ENCODE peak calls at places on chromosomes 2 and 18, in four cellular contexts. R is esophagus squamous epithelium, J is fibroblast of gingiva, H is A549. G is an unnamed sample.

GRCh38 chr2:73830871-73831401 is 2.2 kb downstream of the STAMBP start:
- DNase-seq in H (no peak), R (no peak), J (peak; percentile 69), G (no peak)

GRCh38 chr2:238925281-238925680 is 77.4 kb downstream of the TWIST2 start:
- DNase-seq in J (no peak), H (no peak), R (no peak), G (no peak)

GRCh38 chr2:39919511-39920317 is 140.7 kb upstream of the THUMPD2 start:
- DNase-seq in J (no peak), R (no peak), H (no peak), G (no peak)

GRCh38 chr2:100365434-100365833 is 43.1 kb upstream of the LONRF2 start:
- DNase-seq in H (no peak), R (peak; percentile 7), J (peak; percentile 81), G (peak; percentile 82)

GRCh38 chr2:135227386-135227785 is 175.3 kb downstream of the RAB3GAP1 start:
- DNase-seq in H (no peak), J (peak; percentile 85), R (no peak), G (no peak)

GRCh38 chr2:5981241-5982055 is 289.3 kb downstream of the SOX11 start:
- DNase-seq in R (no peak), J (no peak), H (no peak), G (peak; percentile 32)

GRCh38 chr2:2704380-2705093 is 373.5 kb upstream of the MYT1L start:
- DNase-seq in J (no peak), R (no peak), H (no peak), G (no peak)

GRCh38 chr18:11980148-11980554 is 1.2 kb upstream of the IMPA2 start:
- DNase-seq in R (no peak), J (no peak), H (peak; percentile 20), G (no peak)

GRCh38 chr2:7377861-7378569 is 460.8 kb downstream of the RNF144A start:
- DNase-seq in R (no peak), J (no peak), H (peak; percentile 15), G (no peak)

GRCh38 chr18:61926532-61926931 is 33.7 kb upstream of the RNF152 start:
- DNase-seq in J (no peak), R (no peak), H (no peak), G (no peak)

GRCh38 chr2:234670052-234670451 is 173.2 kb upstream of the ARL4C start:
- DNase-seq in H (no peak), R (no peak), J (peak; percentile 33), G (no peak)

GRCh38 chr2:216064014-216064630 is 17.5 kb downstream of the PECR start:
- DNase-seq in H (no peak), R (no peak), J (no peak), G (peak; percentile 5)

GRCh38 chr18:48788378-48788777 is 162.4 kb downstream of the SMAD7 start:
- DNase-seq in R (no peak), H (no peak), J (no peak), G (no peak)

GRCh38 chr2:101152195-101153076 is 1.3 kb upstream of the TBC1D8 start:
- DNase-seq in H (peak; percentile 57), R (no peak), J (peak; percentile 67), G (peak; percentile 70)

GRCh38 chr2:45845058-45845457 is 193.6 kb downstream of the PRKCE start:
- DNase-seq in R (no peak), H (no peak), J (no peak), G (no peak)

GRCh38 chr18:21760321-21760720 is 19.7 kb downstream of the MIB1 start:
- DNase-seq in J (peak; percentile 4), R (no peak), H (no peak), G (no peak)

GRCh38 chr18:69161383-69162028 is 239.2 kb upstream of the DOK6 start:
- DNase-seq in J (peak; percentile 66), H (no peak), R (no peak), G (peak; percentile 12)

GRCh38 chr2:10048501-10049171 is 5.3 kb downstream of the KLF11 start:
- DNase-seq in R (no peak), H (peak; percentile 67), J (peak; percentile 45), G (peak; percentile 79)

GRCh38 chr2:28333606-28334526 is 58.8 kb upstream of the FOSL2 start:
- DNase-seq in H (no peak), R (no peak), J (peak; percentile 23), G (no peak)

GRCh38 chr2:239943991-239944441 is 81.1 kb downstream of the NDUFA10 start:
- DNase-seq in H (no peak), R (no peak), J (no peak), G (no peak)

GRCh38 chr18:6885992-6886823 is 156.7 kb downstream of the ARHGAP28 start:
- DNase-seq in H (peak; percentile 27), J (peak; percentile 36), R (no peak), G (peak; percentile 77)

GRCh38 chr2:160252278-160252887 is 52.3 kb upstream of the ITGB6 start:
- DNase-seq in R (no peak), J (peak; percentile 29), H (peak; percentile 56), G (peak; percentile 34)

G was measured in cardiac muscle cell.